ENCODE peak calls at places on chromosome 17, in five cellular contexts. One of them, this sample, is unnamed.

GRCh38 chr17:40016692-40017000 is 1.4 kb downstream of the CSF3 start:
- DNase-seq in occipital lobe: no peak
- DNase-seq in fibroblast of the conjunctiva: no peak
- DNase-seq in endothelial cell: no peak
- DNase-seq in cardiac fibroblast: no peak
- DNase-seq in this sample: no peak

GRCh38 chr17:80798595-80799552 is 192.8 kb upstream of the CHMP6 start:
- DNase-seq in fibroblast of the conjunctiva: no peak
- DNase-seq in occipital lobe: no peak
- DNase-seq in cardiac fibroblast: no peak
- DNase-seq in endothelial cell: no peak
- DNase-seq in this sample: no peak

GRCh38 chr17:57294075-57294474 is 37.8 kb downstream of the MSI2 start:
- DNase-seq in fibroblast of the conjunctiva: no peak
- DNase-seq in occipital lobe: no peak
- DNase-seq in cardiac fibroblast: no peak
- DNase-seq in endothelial cell: no peak
- DNase-seq in this sample: peak

GRCh38 chr17:50693041-50693682 is 14.6 kb downstream of the ANKRD40 start:
- DNase-seq in endothelial cell: no peak
- DNase-seq in occipital lobe: no peak
- DNase-seq in cardiac fibroblast: peak
- DNase-seq in fibroblast of the conjunctiva: no peak
- DNase-seq in this sample: no peak

GRCh38 chr17:58328195-58329034 is at the start of gene TSPOAP1:
- DNase-seq in cardiac fibroblast: no peak
- DNase-seq in endothelial cell: no peak
- DNase-seq in fibroblast of the conjunctiva: no peak
- DNase-seq in occipital lobe: peak
- DNase-seq in this sample: no peak

GRCh38 chr17:50550661-50551432 is 3.9 kb downstream of the SPATA20 start:
- DNase-seq in fibroblast of the conjunctiva: peak
- DNase-seq in occipital lobe: peak
- DNase-seq in endothelial cell: peak
- DNase-seq in cardiac fibroblast: peak
- DNase-seq in this sample: no peak

GRCh38 chr17:47131761-47132160 is 57.3 kb downstream of the CDC27 start:
- DNase-seq in fibroblast of the conjunctiva: no peak
- DNase-seq in occipital lobe: no peak
- DNase-seq in cardiac fibroblast: peak
- DNase-seq in endothelial cell: no peak
- DNase-seq in this sample: no peak

GRCh38 chr17:48621410-48622387 is 4.5 kb downstream of the HOXB9 start:
- DNase-seq in fibroblast of the conjunctiva: no peak
- DNase-seq in cardiac fibroblast: no peak
- DNase-seq in occipital lobe: no peak
- DNase-seq in endothelial cell: no peak
- DNase-seq in this sample: no peak

GRCh38 chr17:78400581-78401240 is 22.3 kb downstream of the PGS1 start:
- DNase-seq in endothelial cell: no peak
- DNase-seq in fibroblast of the conjunctiva: no peak
- DNase-seq in cardiac fibroblast: no peak
- DNase-seq in occipital lobe: no peak
- DNase-seq in this sample: no peak

GRCh38 chr17:49703557-49704277 is 4.0 kb downstream of the SLC35B1 start:
- DNase-seq in fibroblast of the conjunctiva: peak
- DNase-seq in endothelial cell: no peak
- DNase-seq in occipital lobe: no peak
- DNase-seq in cardiac fibroblast: peak
- DNase-seq in this sample: no peak

GRCh38 chr17:17723354-17724261 is 42.4 kb downstream of the RAI1 start:
- DNase-seq in occipital lobe: no peak
- DNase-seq in fibroblast of the conjunctiva: peak
- DNase-seq in cardiac fibroblast: peak
- DNase-seq in endothelial cell: peak
- DNase-seq in this sample: peak

GRCh38 chr17:9833922-9834321 is 8.2 kb downstream of the GLP2R start:
- DNase-seq in fibroblast of the conjunctiva: no peak
- DNase-seq in endothelial cell: no peak
- DNase-seq in cardiac fibroblast: no peak
- DNase-seq in occipital lobe: no peak
- DNase-seq in this sample: no peak

GRCh38 chr17:21003007-21003621 is 39.7 kb downstream of the USP22 start:
- DNase-seq in cardiac fibroblast: no peak
- DNase-seq in occipital lobe: no peak
- DNase-seq in fibroblast of the conjunctiva: no peak
- DNase-seq in endothelial cell: no peak
- DNase-seq in this sample: no peak

GRCh38 chr17:7745748-7746470 is 28.4 kb downstream of the DNAH2 start:
- DNase-seq in occipital lobe: no peak
- DNase-seq in endothelial cell: peak
- DNase-seq in fibroblast of the conjunctiva: peak
- DNase-seq in cardiac fibroblast: peak
- DNase-seq in this sample: no peak

GRCh38 chr17:55451203-55451641 is 29.6 kb upstream of the MMD start:
- DNase-seq in occipital lobe: no peak
- DNase-seq in cardiac fibroblast: peak
- DNase-seq in endothelial cell: no peak
- DNase-seq in fibroblast of the conjunctiva: no peak
- DNase-seq in this sample: no peak

GRCh38 chr17:17503566-17504130 is 7.5 kb upstream of the RASD1 start:
- DNase-seq in occipital lobe: peak
- DNase-seq in fibroblast of the conjunctiva: no peak
- DNase-seq in cardiac fibroblast: no peak
- DNase-seq in endothelial cell: no peak
- DNase-seq in this sample: no peak

GRCh38 chr17:3710951-3711383 is 12.7 kb upstream of the HASPIN start:
- DNase-seq in occipital lobe: no peak
- DNase-seq in fibroblast of the conjunctiva: no peak
- DNase-seq in endothelial cell: no peak
- DNase-seq in cardiac fibroblast: peak
- DNase-seq in this sample: no peak

GRCh38 chr17:74373838-74374606 is 6.7 kb downstream of the GPR142 start:
- DNase-seq in occipital lobe: peak
- DNase-seq in endothelial cell: no peak
- DNase-seq in cardiac fibroblast: no peak
- DNase-seq in fibroblast of the conjunctiva: no peak
- DNase-seq in this sample: peak

GRCh38 chr17:50155115-50155819 is 4.8 kb upstream of the PPP1R9B start:
- DNase-seq in fibroblast of the conjunctiva: no peak
- DNase-seq in occipital lobe: no peak
- DNase-seq in endothelial cell: no peak
- DNase-seq in cardiac fibroblast: peak
- DNase-seq in this sample: no peak

GRCh38 chr17:50219345-50219744 is 17.9 kb upstream of the COL1A1 start:
- DNase-seq in fibroblast of the conjunctiva: no peak
- DNase-seq in endothelial cell: no peak
- DNase-seq in occipital lobe: no peak
- DNase-seq in cardiac fibroblast: peak
- DNase-seq in this sample: no peak

GRCh38 chr17:55059724-55060123 is 91.2 kb downstream of the STXBP4 start:
- DNase-seq in fibroblast of the conjunctiva: no peak
- DNase-seq in endothelial cell: no peak
- DNase-seq in occipital lobe: no peak
- DNase-seq in cardiac fibroblast: no peak
- DNase-seq in this sample: no peak

GRCh38 chr17:7260601-7261376 is 1.5 kb downstream of the CLDN7 start:
- DNase-seq in cardiac fibroblast: no peak
- DNase-seq in endothelial cell: peak
- DNase-seq in occipital lobe: no peak
- DNase-seq in fibroblast of the conjunctiva: no peak
- DNase-seq in this sample: peak

GRCh38 chr17:52158450-52159042 is at the start of gene CA10:
- DNase-seq in cardiac fibroblast: no peak
- DNase-seq in endothelial cell: peak
- DNase-seq in fibroblast of the conjunctiva: no peak
- DNase-seq in occipital lobe: no peak
- DNase-seq in this sample: peak

GRCh38 chr17:75096082-75096625 is 8.4 kb downstream of the SLC16A5 start:
- DNase-seq in occipital lobe: peak
- DNase-seq in fibroblast of the conjunctiva: no peak
- DNase-seq in endothelial cell: no peak
- DNase-seq in cardiac fibroblast: peak
- DNase-seq in this sample: no peak

GRCh38 chr17:78805301-78805700 is 23.2 kb upstream of the CYTH1 start:
- DNase-seq in cardiac fibroblast: no peak
- DNase-seq in endothelial cell: no peak
- DNase-seq in occipital lobe: no peak
- DNase-seq in fibroblast of the conjunctiva: no peak
- DNase-seq in this sample: no peak